ENCODE peak calls at places on chromosome 16, in ten cellular contexts. One of them, this sample, is unnamed.

GRCh38 chr16:47973552-47973951 is 182.2 kb downstream of the ABCC12 start:
- DNase-seq in osteoblast: no peak
- DNase-seq in cardiac muscle cell: no peak
- DNase-seq in PC-9: no peak
- DNase-seq in breast epithelium: no peak
- DNase-seq in mucosa of descending colon: no peak
- DNase-seq in IMR-90: no peak
- DNase-seq in esophagus muscularis mucosa: peak; percentile 60
- DNase-seq in BE2C: no peak
- DNase-seq in adrenal gland: no peak
- DNase-seq in this sample: no peak

GRCh38 chr16:70548936-70549335 is 25.3 kb downstream of the SF3B3 start:
- DNase-seq in osteoblast: no peak
- DNase-seq in cardiac muscle cell: no peak
- DNase-seq in PC-9: no peak
- DNase-seq in breast epithelium: no peak
- DNase-seq in mucosa of descending colon: no peak
- DNase-seq in IMR-90: peak; percentile 49
- DNase-seq in esophagus muscularis mucosa: no peak
- DNase-seq in BE2C: no peak
- DNase-seq in adrenal gland: no peak
- DNase-seq in this sample: no peak

GRCh38 chr16:80027007-80027965 is 426.7 kb upstream of the MAF start:
- DNase-seq in osteoblast: peak; percentile 76
- DNase-seq in cardiac muscle cell: peak; percentile 40
- DNase-seq in PC-9: peak; percentile 95
- DNase-seq in breast epithelium: peak; percentile 52
- DNase-seq in mucosa of descending colon: peak; percentile 27
- DNase-seq in IMR-90: peak; percentile 72
- DNase-seq in esophagus muscularis mucosa: no peak
- DNase-seq in BE2C: peak; percentile 6
- DNase-seq in adrenal gland: peak; percentile 86
- DNase-seq in this sample: peak; percentile 87

GRCh38 chr16:5928476-5929055 is 831.0 kb upstream of the EEF2KMT start:
- DNase-seq in osteoblast: no peak
- DNase-seq in cardiac muscle cell: no peak
- DNase-seq in PC-9: no peak
- DNase-seq in breast epithelium: no peak
- DNase-seq in mucosa of descending colon: no peak
- DNase-seq in IMR-90: no peak
- DNase-seq in esophagus muscularis mucosa: no peak
- DNase-seq in BE2C: no peak
- DNase-seq in adrenal gland: no peak
- DNase-seq in this sample: no peak

GRCh38 chr16:1497014-1497598 is 3.9 kb downstream of the TELO2 start:
- DNase-seq in osteoblast: no peak
- DNase-seq in cardiac muscle cell: no peak
- DNase-seq in PC-9: no peak
- DNase-seq in breast epithelium: no peak
- DNase-seq in mucosa of descending colon: no peak
- DNase-seq in IMR-90: no peak
- DNase-seq in esophagus muscularis mucosa: no peak
- DNase-seq in BE2C: no peak
- DNase-seq in adrenal gland: no peak
- DNase-seq in this sample: no peak

GRCh38 chr16:77131398-77131797 is 59.6 kb upstream of the MON1B start:
- DNase-seq in osteoblast: no peak
- DNase-seq in cardiac muscle cell: no peak
- DNase-seq in PC-9: no peak
- DNase-seq in breast epithelium: no peak
- DNase-seq in mucosa of descending colon: no peak
- DNase-seq in IMR-90: no peak
- DNase-seq in esophagus muscularis mucosa: no peak
- DNase-seq in BE2C: no peak
- DNase-seq in adrenal gland: no peak
- DNase-seq in this sample: no peak

GRCh38 chr16:189604-190186 is 9.4 kb downstream of the HBQ1 start:
- DNase-seq in osteoblast: peak; percentile 53
- DNase-seq in cardiac muscle cell: no peak
- DNase-seq in PC-9: no peak
- DNase-seq in breast epithelium: no peak
- DNase-seq in mucosa of descending colon: no peak
- DNase-seq in IMR-90: no peak
- DNase-seq in esophagus muscularis mucosa: no peak
- DNase-seq in BE2C: no peak
- DNase-seq in adrenal gland: no peak
- DNase-seq in this sample: no peak

GRCh38 chr16:21338537-21339268 is 60.6 kb upstream of the CRYM start:
- DNase-seq in osteoblast: no peak
- DNase-seq in cardiac muscle cell: no peak
- DNase-seq in PC-9: no peak
- DNase-seq in breast epithelium: no peak
- DNase-seq in mucosa of descending colon: no peak
- DNase-seq in IMR-90: no peak
- DNase-seq in esophagus muscularis mucosa: no peak
- DNase-seq in BE2C: no peak
- DNase-seq in adrenal gland: no peak
- DNase-seq in this sample: no peak

GRCh38 chr16:30551781-30552180 is 6.4 kb downstream of the ZNF764 start:
- DNase-seq in osteoblast: no peak
- DNase-seq in cardiac muscle cell: no peak
- DNase-seq in PC-9: no peak
- DNase-seq in breast epithelium: no peak
- DNase-seq in mucosa of descending colon: no peak
- DNase-seq in IMR-90: no peak
- DNase-seq in esophagus muscularis mucosa: no peak
- DNase-seq in BE2C: no peak
- DNase-seq in adrenal gland: no peak
- DNase-seq in this sample: no peak

GRCh38 chr16:30351586-30352419 is 3.3 kb downstream of the CD2BP2 start:
- DNase-seq in osteoblast: peak; percentile 96
- DNase-seq in cardiac muscle cell: peak; percentile 95
- DNase-seq in PC-9: no peak
- DNase-seq in breast epithelium: peak; percentile 86
- DNase-seq in mucosa of descending colon: no peak
- DNase-seq in IMR-90: peak; percentile 90
- DNase-seq in esophagus muscularis mucosa: peak; percentile 93
- DNase-seq in BE2C: no peak
- DNase-seq in adrenal gland: peak; percentile 94
- DNase-seq in this sample: no peak

GRCh38 chr16:11204513-11205047 is 51.4 kb downstream of the SOCS1 start:
- DNase-seq in osteoblast: peak; percentile 68
- DNase-seq in cardiac muscle cell: no peak
- DNase-seq in PC-9: no peak
- DNase-seq in breast epithelium: no peak
- DNase-seq in mucosa of descending colon: no peak
- DNase-seq in IMR-90: no peak
- DNase-seq in esophagus muscularis mucosa: no peak
- DNase-seq in BE2C: no peak
- DNase-seq in adrenal gland: no peak
- DNase-seq in this sample: no peak

GRCh38 chr16:50153648-50154368 is 702 bp downstream of the TENT4B start:
- DNase-seq in osteoblast: peak; percentile 86
- DNase-seq in cardiac muscle cell: peak; percentile 26
- DNase-seq in PC-9: peak; percentile 22
- DNase-seq in breast epithelium: no peak
- DNase-seq in mucosa of descending colon: peak; percentile 51
- DNase-seq in IMR-90: no peak
- DNase-seq in esophagus muscularis mucosa: no peak
- DNase-seq in BE2C: peak; percentile 44
- DNase-seq in adrenal gland: peak; percentile 48
- DNase-seq in this sample: peak; percentile 46

GRCh38 chr16:19136549-19137196 is 22.9 kb downstream of the ITPRIPL2 start:
- DNase-seq in osteoblast: peak; percentile 54
- DNase-seq in cardiac muscle cell: no peak
- DNase-seq in PC-9: peak; percentile 66
- DNase-seq in breast epithelium: no peak
- DNase-seq in mucosa of descending colon: peak; percentile 40
- DNase-seq in IMR-90: peak; percentile 53
- DNase-seq in esophagus muscularis mucosa: no peak
- DNase-seq in BE2C: no peak
- DNase-seq in adrenal gland: peak; percentile 39
- DNase-seq in this sample: no peak

GRCh38 chr16:48608871-48609452 is 1.0 kb downstream of the N4BP1 start:
- DNase-seq in osteoblast: peak; percentile 87
- DNase-seq in cardiac muscle cell: no peak
- DNase-seq in PC-9: no peak
- DNase-seq in breast epithelium: no peak
- DNase-seq in mucosa of descending colon: no peak
- DNase-seq in IMR-90: no peak
- DNase-seq in esophagus muscularis mucosa: no peak
- DNase-seq in BE2C: peak; percentile 57
- DNase-seq in adrenal gland: no peak
- DNase-seq in this sample: no peak

GRCh38 chr16:3822366-3823045 is 58.0 kb downstream of the CREBBP start:
- DNase-seq in osteoblast: peak; percentile 66
- DNase-seq in cardiac muscle cell: peak; percentile 50
- DNase-seq in PC-9: no peak
- DNase-seq in breast epithelium: no peak
- DNase-seq in mucosa of descending colon: no peak
- DNase-seq in IMR-90: peak; percentile 20
- DNase-seq in esophagus muscularis mucosa: no peak
- DNase-seq in BE2C: no peak
- DNase-seq in adrenal gland: no peak
- DNase-seq in this sample: no peak

GRCh38 chr16:67939507-67940435 is 3.1 kb upstream of the PSMB10 start:
- DNase-seq in osteoblast: peak; percentile 73
- DNase-seq in cardiac muscle cell: no peak
- DNase-seq in PC-9: no peak
- DNase-seq in breast epithelium: no peak
- DNase-seq in mucosa of descending colon: peak; percentile 80
- DNase-seq in IMR-90: no peak
- DNase-seq in esophagus muscularis mucosa: no peak
- DNase-seq in BE2C: no peak
- DNase-seq in adrenal gland: no peak
- DNase-seq in this sample: no peak

GRCh38 chr16:58499615-58500328 is at the start of gene NDRG4:
- DNase-seq in osteoblast: peak; percentile 95
- DNase-seq in cardiac muscle cell: peak; percentile 92
- DNase-seq in PC-9: peak; percentile 74
- DNase-seq in breast epithelium: peak; percentile 53
- DNase-seq in mucosa of descending colon: peak; percentile 38
- DNase-seq in IMR-90: peak; percentile 87
- DNase-seq in esophagus muscularis mucosa: no peak
- DNase-seq in BE2C: peak; percentile 98
- DNase-seq in adrenal gland: peak; percentile 84
- DNase-seq in this sample: peak; percentile 88

GRCh38 chr16:16159662-16160061 is 63.6 kb downstream of the ABCC6 start:
- DNase-seq in osteoblast: no peak
- DNase-seq in cardiac muscle cell: no peak
- DNase-seq in PC-9: no peak
- DNase-seq in breast epithelium: no peak
- DNase-seq in mucosa of descending colon: no peak
- DNase-seq in IMR-90: no peak
- DNase-seq in esophagus muscularis mucosa: no peak
- DNase-seq in BE2C: no peak
- DNase-seq in adrenal gland: no peak
- DNase-seq in this sample: no peak

GRCh38 chr16:78098087-78098486 is 1.4 kb upstream of the WWOX start:
- DNase-seq in osteoblast: no peak
- DNase-seq in cardiac muscle cell: no peak
- DNase-seq in PC-9: no peak
- DNase-seq in breast epithelium: no peak
- DNase-seq in mucosa of descending colon: no peak
- DNase-seq in IMR-90: no peak
- DNase-seq in esophagus muscularis mucosa: no peak
- DNase-seq in BE2C: no peak
- DNase-seq in adrenal gland: no peak
- DNase-seq in this sample: no peak

GRCh38 chr16:66629856-66630255 is 25.4 kb downstream of the CMTM3 start:
- DNase-seq in osteoblast: no peak
- DNase-seq in cardiac muscle cell: no peak
- DNase-seq in PC-9: no peak
- DNase-seq in breast epithelium: no peak
- DNase-seq in mucosa of descending colon: no peak
- DNase-seq in IMR-90: no peak
- DNase-seq in esophagus muscularis mucosa: no peak
- DNase-seq in BE2C: no peak
- DNase-seq in adrenal gland: no peak
- DNase-seq in this sample: no peak
- TF ChIP-seq CTCF in osteoblast: no peak
- TF ChIP-seq CTCF in cardiac muscle cell: no peak
- TF ChIP-seq CTCF in PC-9: no peak
- TF ChIP-seq CTCF in breast epithelium: no peak
- TF ChIP-seq CTCF in mucosa of descending colon: no peak
- TF ChIP-seq CTCF in IMR-90: no peak
- TF ChIP-seq CTCF in esophagus muscularis mucosa: no peak
- TF ChIP-seq CTCF in BE2C: no peak
- TF ChIP-seq CTCF in adrenal gland: no peak
- TF ChIP-seq CTCF in this sample: no peak

GRCh38 chr16:86101912-86102187 is 202.9 kb downstream of the IRF8 start:
- DNase-seq in osteoblast: no peak
- DNase-seq in cardiac muscle cell: no peak
- DNase-seq in PC-9: no peak
- DNase-seq in breast epithelium: no peak
- DNase-seq in mucosa of descending colon: no peak
- DNase-seq in IMR-90: no peak
- DNase-seq in esophagus muscularis mucosa: no peak
- DNase-seq in BE2C: no peak
- DNase-seq in adrenal gland: no peak
- DNase-seq in this sample: peak; percentile 29
- H3K4me1 ChIP-seq in osteoblast: no peaks in the 10 kb centered on the region
- H3K4me1 ChIP-seq in cardiac muscle cell: peaks cover 7% of the 10 kb centered on the region
- H3K4me1 ChIP-seq in PC-9: no peaks in the 10 kb centered on the region
- H3K4me1 ChIP-seq in breast epithelium: no peaks in the 10 kb centered on the region
- H3K4me1 ChIP-seq in mucosa of descending colon: peaks cover 6% of the 10 kb centered on the region
- H3K4me1 ChIP-seq in IMR-90: peaks cover 5% of the 10 kb centered on the region
- H3K4me1 ChIP-seq in esophagus muscularis mucosa: peaks cover 13% of the 10 kb centered on the region
- H3K4me1 ChIP-seq in BE2C: peaks cover 14% of the 10 kb centered on the region
- H3K4me1 ChIP-seq in adrenal gland: no peaks in the 10 kb centered on the region
- H3K4me1 ChIP-seq in this sample: no peaks in the 10 kb centered on the region

GRCh38 chr16:72195609-72196008 is 23.7 kb upstream of the PMFBP1 start:
- DNase-seq in osteoblast: no peak
- DNase-seq in cardiac muscle cell: no peak
- DNase-seq in PC-9: no peak
- DNase-seq in breast epithelium: no peak
- DNase-seq in mucosa of descending colon: no peak
- DNase-seq in IMR-90: no peak
- DNase-seq in esophagus muscularis mucosa: no peak
- DNase-seq in BE2C: peak; percentile 78
- DNase-seq in adrenal gland: no peak
- DNase-seq in this sample: peak; percentile 29
- TF ChIP-seq CTCF in osteoblast: no peak
- TF ChIP-seq CTCF in cardiac muscle cell: no peak
- TF ChIP-seq CTCF in PC-9: no peak
- TF ChIP-seq CTCF in breast epithelium: no peak
- TF ChIP-seq CTCF in mucosa of descending colon: no peak
- TF ChIP-seq CTCF in IMR-90: no peak
- TF ChIP-seq CTCF in esophagus muscularis mucosa: no peak
- TF ChIP-seq CTCF in BE2C: peak; percentile 90
- TF ChIP-seq CTCF in adrenal gland: no peak
- TF ChIP-seq CTCF in this sample: peak; percentile 60

DNA sequence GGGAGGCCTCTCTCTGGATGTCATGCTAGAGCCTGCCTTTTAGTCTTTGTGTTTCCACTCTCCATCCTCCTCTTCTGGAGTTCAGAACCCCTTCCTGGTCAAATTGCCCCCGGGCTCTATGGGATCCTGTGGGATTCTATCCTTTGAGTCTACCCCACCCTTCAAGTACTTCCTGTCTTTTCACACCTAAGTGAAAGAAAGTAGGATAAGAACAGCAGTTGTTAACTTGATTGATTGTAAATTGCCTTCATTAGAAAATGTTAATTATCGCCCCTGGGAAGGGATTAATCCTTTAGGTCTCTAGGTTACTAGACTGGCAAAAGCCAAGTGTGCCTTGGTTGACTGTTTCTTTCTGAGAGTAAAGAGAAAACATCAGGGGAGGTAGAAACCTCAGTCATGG is 30.1 kb downstream of the PRKCB start:
- DNase-seq in osteoblast: no peak
- DNase-seq in cardiac muscle cell: no peak
- DNase-seq in PC-9: no peak
- DNase-seq in breast epithelium: no peak
- DNase-seq in mucosa of descending colon: no peak
- DNase-seq in IMR-90: no peak
- DNase-seq in esophagus muscularis mucosa: no peak
- DNase-seq in BE2C: no peak
- DNase-seq in adrenal gland: no peak
- DNase-seq in this sample: no peak
- H3K4me1 ChIP-seq in osteoblast: no peaks in the 10 kb centered on the region
- H3K4me1 ChIP-seq in cardiac muscle cell: no peaks in the 10 kb centered on the region
- H3K4me1 ChIP-seq in PC-9: no peaks in the 10 kb centered on the region
- H3K4me1 ChIP-seq in breast epithelium: no peaks in the 10 kb centered on the region
- H3K4me1 ChIP-seq in mucosa of descending colon: peaks cover 10% of the 10 kb centered on the region
- H3K4me1 ChIP-seq in IMR-90: no peaks in the 10 kb centered on the region
- H3K4me1 ChIP-seq in esophagus muscularis mucosa: no peaks in the 10 kb centered on the region
- H3K4me1 ChIP-seq in BE2C: no peaks in the 10 kb centered on the region
- H3K4me1 ChIP-seq in adrenal gland: no peaks in the 10 kb centered on the region
- H3K4me1 ChIP-seq in this sample: no peaks in the 10 kb centered on the region

This sample was measured in Caco-2.